ENCODE peak calls at places on chromosomes 12 and 14, in five cellular contexts. B, U, Y, F and C are unnamed samples.

GRCh38 chr12:3747976-3748619 is 4.8 kb downstream of the CRACR2A start:
- DNase-seq in B (no peak), Y (no peak), U (no peak), F (peak; percentile 63), C (no peak)

GRCh38 chr12:94879542-94879941 is 124.0 kb downstream of the NDUFA12 start:
- DNase-seq in U (no peak), F (peak; percentile 6), Y (no peak), B (no peak), C (no peak)

GRCh38 chr12:59078027-59078426 is 157.7 kb upstream of the LRIG3 start:
- DNase-seq in Y (no peak), B (no peak), U (no peak), F (no peak), C (no peak)

GRCh38 chr14:61406670-61407069 is 85.3 kb downstream of the PRKCH start:
- DNase-seq in U (no peak), Y (no peak), F (no peak), B (no peak), C (no peak)

GRCh38 chr12:5171701-5172100 is 128.0 kb downstream of the KCNA5 start:
- DNase-seq in B (peak; percentile 45), F (no peak), U (peak; percentile 2), Y (peak; percentile 36), C (peak; percentile 27)

GRCh38 chr12:25767613-25768012 is 190.9 kb upstream of the RASSF8 start:
- DNase-seq in U (no peak), B (no peak), Y (no peak), F (no peak), C (no peak)

GRCh38 chr14:101774006-101774755 is 12.7 kb downstream of the PPP2R5C start:
- DNase-seq in Y (no peak), F (no peak), U (no peak), B (no peak), C (no peak)

GRCh38 chr14:77457115-77457521 is 283 bp downstream of the VIPAS39 start:
- DNase-seq in B (no peak), F (no peak), Y (no peak), U (no peak), C (no peak)

GRCh38 chr12:57473886-57474285 is 5.8 kb downstream of the ARHGAP9 start:
- DNase-seq in F (no peak), Y (no peak), U (no peak), B (no peak), C (no peak)

GRCh38 chr12:51898937-51899336 is 8.4 kb upstream of the ACVRL1 start:
- DNase-seq in Y (no peak), U (no peak), B (no peak), F (no peak), C (no peak)

GRCh38 chr12:27924350-27925140 is 48.0 kb downstream of the PTHLH start:
- DNase-seq in F (no peak), B (no peak), U (no peak), Y (no peak), C (no peak)

GRCh38 chr14:73879027-73879426 is 7.6 kb upstream of the ZNF410 start:
- DNase-seq in F (no peak), Y (no peak), U (no peak), B (no peak), C (no peak)

GRCh38 chr14:77043177-77043983 is 14.9 kb upstream of the IRF2BPL start:
- DNase-seq in Y (peak; percentile 67), U (peak; percentile 70), F (peak; percentile 31), B (no peak), C (peak; percentile 62)

GRCh38 chr12:68612245-68612644 is 1.5 kb downstream of the RAP1B start:
- DNase-seq in Y (no peak), F (no peak), B (no peak), U (no peak), C (no peak)

GRCh38 chr12:6666211-6666610 is 3.3 kb upstream of the ING4 start:
- DNase-seq in Y (no peak), B (no peak), U (no peak), F (no peak), C (no peak)

GRCh38 chr14:85517113-85517688 is 12.7 kb upstream of the FLRT2 start:
- DNase-seq in U (no peak), B (no peak), F (no peak), Y (no peak), C (no peak)

GRCh38 chr14:53570411-53571387 is 385.9 kb downstream of the BMP4 start:
- DNase-seq in F (no peak), Y (no peak), B (no peak), U (no peak), C (no peak)

GRCh38 chr12:69545081-69545480 is 40.2 kb upstream of the CCT2 start:
- DNase-seq in U (no peak), F (no peak), Y (no peak), B (no peak), C (no peak)

GRCh38 chr14:100246809-100247428 is 8.0 kb downstream of the YY1 start:
- DNase-seq in Y (peak; percentile 52), B (no peak), F (no peak), U (no peak), C (no peak)

GRCh38 chr14:90827919-90828610 is 11.8 kb upstream of the TTC7B start:
- DNase-seq in B (peak; percentile 85), Y (peak; percentile 96), F (peak; percentile 94), U (no peak), C (peak; percentile 95)

GRCh38 chr14:47189911-47190503 is 485.4 kb downstream of the MDGA2 start:
- DNase-seq in U (no peak), Y (no peak), B (no peak), F (no peak), C (no peak)

GRCh38 chr12:95386056-95386455 is 87.9 kb upstream of the METAP2 start:
- DNase-seq in U (no peak), B (no peak), Y (no peak), F (no peak), C (no peak)

GRCh38 chr12:11718768-11719253 is 69.3 kb downstream of the ETV6 start:
- DNase-seq in Y (no peak), B (no peak), F (no peak), U (no peak), C (no peak)

GRCh38 chr12:131418884-131419283 is 292.0 kb upstream of the SFSWAP start:
- DNase-seq in B (no peak), U (no peak), F (no peak), Y (no peak), C (no peak)

GRCh38 chr12:57216931-57217871 is 607 bp downstream of the NXPH4 start:
- DNase-seq in U (no peak), B (no peak), F (no peak), Y (no peak), C (peak; percentile 32)

GRCh38 chr12:48125985-48126384 is 6.8 kb downstream of the PFKM start:
- DNase-seq in B (no peak), Y (no peak), F (no peak), U (no peak), C (no peak)

GRCh38 chr14:55129086-55129427 is at the start of gene LGALS3:
- DNase-seq in B (no peak), F (peak; percentile 89), U (no peak), Y (peak; percentile 83), C (peak; percentile 84)

GRCh38 chr12:121590476-121591143 is 9.8 kb upstream of the KDM2B start:
- DNase-seq in B (peak; percentile 39), F (no peak), U (no peak), Y (no peak), C (no peak)

GRCh38 chr14:98819867-98820206 is 452.2 kb downstream of the BCL11B start:
- DNase-seq in F (no peak), Y (no peak), U (no peak), B (no peak), C (peak; percentile 36)

GRCh38 chr12:57740656-57741412 is 2.3 kb upstream of the AGAP2 start:
- DNase-seq in Y (no peak), U (no peak), F (peak; percentile 49), B (no peak), C (no peak)

GRCh38 chr14:99716091-99716849 is 32.2 kb downstream of the CYP46A1 start:
- DNase-seq in Y (no peak), B (no peak), F (no peak), U (no peak), C (no peak)

GRCh38 chr12:125512541-125513298 is 447.5 kb downstream of the AACS start:
- DNase-seq in U (no peak), B (no peak), F (no peak), Y (no peak), C (no peak)

GRCh38 chr12:2650261-2651060 is 144.3 kb upstream of the FKBP4 start:
- DNase-seq in B (no peak), Y (no peak), U (no peak), F (no peak), C (no peak)